ENCODE peak calls at places on chromosomes 4 and X, in four cellular contexts. D is MM.1S, A is PC-3, I is astrocyte. S is an unnamed sample.

GRCh38 chr4:8039290-8039689 is 99.6 kb upstream of the AFAP1 start:
- DNase-seq in I (no peak), D (no peak), A (no peak), S (no peak)

GRCh38 chr4:53841711-53842110 is 222.7 kb downstream of the CHIC2 start:
- DNase-seq in I (peak; percentile 31), D (no peak), A (no peak), S (no peak)

GRCh38 chr4:42152507-42153504 is at the start of gene BEND4:
- DNase-seq in D (peak; percentile 27), A (no peak), I (no peak), S (no peak)

GRCh38 chr4:116688536-116688935 is 396.8 kb downstream of the TRAM1L1 start:
- DNase-seq in A (peak; percentile 47), D (no peak), I (no peak), S (no peak)

GRCh38 chr4:21954406-21954805 is 5.8 kb upstream of the KCNIP4 start:
- DNase-seq in A (no peak), D (no peak), I (no peak), S (no peak)

GRCh38 chr4:186755550-186756519 is 32.2 kb upstream of the FAT1 start:
- DNase-seq in A (no peak), I (no peak), D (no peak), S (no peak)

GRCh38 chr4:83751336-83751949 is 215.5 kb downstream of the GPAT3 start:
- DNase-seq in I (peak; percentile 20), A (peak; percentile 62), D (no peak), S (peak; percentile 88)

GRCh38 chr4:157514711-157515110 is 294.2 kb downstream of the GRIA2 start:
- DNase-seq in A (peak; percentile 2), I (no peak), D (no peak), S (no peak)

GRCh38 chrX:48489892-48490291 is 13.9 kb downstream of the FTSJ1 start:
- DNase-seq in D (no peak), I (no peak), A (no peak), S (no peak)

GRCh38 chrX:103361798-103362197 is 5.5 kb downstream of the TCEAL9 start:
- DNase-seq in A (no peak), D (no peak), I (no peak), S (no peak)

GRCh38 chr4:6885953-6886557 is 23.6 kb upstream of the TBC1D14 start:
- DNase-seq in I (peak; percentile 75), D (no peak), A (peak; percentile 15), S (peak; percentile 46)

GRCh38 chr4:177802149-177802548 is 359.9 kb upstream of the AGA start:
- DNase-seq in D (no peak), A (no peak), I (no peak), S (no peak)

GRCh38 chr4:139256349-139256748 is 23.7 kb downstream of the MGARP start:
- DNase-seq in A (no peak), D (no peak), I (no peak), S (no peak)

GRCh38 chr4:186557486-186557885 is 2.1 kb upstream of the MTNR1A start:
- DNase-seq in A (peak; percentile 27), D (no peak), I (peak; percentile 42), S (no peak)

GRCh38 chr4:27484216-27484615 is 623.6 kb downstream of the STIM2 start:
- DNase-seq in I (no peak), D (no peak), A (no peak), S (no peak)

GRCh38 chrX:131987252-131987651 is 35.9 kb upstream of the STK26 start:
- DNase-seq in D (peak; percentile 51), A (no peak), I (no peak), S (no peak)

GRCh38 chr4:4480685-4481393 is 61.0 kb downstream of the STX18 start:
- DNase-seq in D (no peak), I (no peak), A (no peak), S (no peak)

GRCh38 chrX:10327651-10328050 is 170.9 kb downstream of the CLCN4 start:
- DNase-seq in A (peak; percentile 48), I (no peak), D (no peak), S (no peak)

GRCh38 chrX:107025538-107025937 is 25.5 kb upstream of the MORC4 start:
- DNase-seq in I (peak; percentile 2), D (peak; percentile 24), A (peak; percentile 56), S (peak; percentile 6)

GRCh38 chrX:78555401-78555980 is 103.6 kb downstream of the RTL3 start:
- DNase-seq in D (peak; percentile 27), I (no peak), A (peak; percentile 44), S (no peak)

GRCh38 chr4:55488716-55489115 is 58.0 kb downstream of the CLOCK start:
- DNase-seq in D (no peak), A (no peak), I (no peak), S (no peak)

GRCh38 chr4:107037188-107037587 is 1.1 kb upstream of the DKK2 start:
- DNase-seq in I (peak; percentile 18), D (no peak), A (peak; percentile 4), S (no peak)

GRCh38 chrX:136021903-136022302 is 36.7 kb downstream of the SLC9A6 start:
- DNase-seq in D (no peak), I (no peak), A (no peak), S (no peak)

GRCh38 chrX:130552444-130553073 is 150.8 kb downstream of the RBMX2 start:
- DNase-seq in A (no peak), D (no peak), I (no peak), S (no peak)

GRCh38 chr4:8148785-8149435 is 9.7 kb downstream of the ABLIM2 start:
- DNase-seq in I (no peak), A (no peak), D (no peak), S (no peak)

GRCh38 chr4:17029432-17029831 is 131.0 kb upstream of the LDB2 start:
- DNase-seq in D (no peak), A (no peak), I (no peak), S (no peak)

GRCh38 chrX:2500091-2500680 is 590 bp downstream of the DHRSX start:
- DNase-seq in I (peak; percentile 46), A (peak; percentile 52), D (peak; percentile 7), S (peak; percentile 52)

GRCh38 chr4:149063007-149063406 is 620.8 kb upstream of the NR3C2 start:
- DNase-seq in I (no peak), D (no peak), A (peak; percentile 8), S (no peak)

GRCh38 chr4:110510955-110511544 is 35.1 kb downstream of the ENPEP start:
- DNase-seq in I (peak; percentile 25), D (peak; percentile 79), A (peak; percentile 70), S (peak; percentile 45)

GRCh38 chr4:151316645-151317044 is 8.8 kb downstream of the SH3D19 start:
- DNase-seq in I (no peak), A (no peak), D (no peak), S (no peak)

GRCh38 chrX:42776195-42776594 is 1.8 kb downstream of the PPP1R2C start:
- DNase-seq in A (no peak), D (no peak), I (peak; percentile 40), S (no peak)

GRCh38 chrX:132718411-132718810 is 229.6 kb upstream of the MBNL3 start:
- DNase-seq in A (no peak), I (no peak), D (no peak), S (no peak)

GRCh38 chr4:72031868-72032619 is at the start of gene NPFFR2:
- DNase-seq in I (peak; percentile 51), A (no peak), D (no peak), S (peak; percentile 2)

GRCh38 chrX:71214152-71214551 is 8.9 kb upstream of the GJB1 start:
- DNase-seq in D (no peak), A (no peak), I (no peak), S (no peak)

GRCh38 chrX:106726485-106727437 is at the start of gene RNF128:
- DNase-seq in A (peak; percentile 43), I (peak; percentile 20), D (peak; percentile 9), S (peak; percentile 62)

GRCh38 chr4:61374612-61374920 is 174.4 kb downstream of the ADGRL3 start:
- DNase-seq in D (no peak), A (peak; percentile 50), I (peak; percentile 72), S (no peak)

DNA sequence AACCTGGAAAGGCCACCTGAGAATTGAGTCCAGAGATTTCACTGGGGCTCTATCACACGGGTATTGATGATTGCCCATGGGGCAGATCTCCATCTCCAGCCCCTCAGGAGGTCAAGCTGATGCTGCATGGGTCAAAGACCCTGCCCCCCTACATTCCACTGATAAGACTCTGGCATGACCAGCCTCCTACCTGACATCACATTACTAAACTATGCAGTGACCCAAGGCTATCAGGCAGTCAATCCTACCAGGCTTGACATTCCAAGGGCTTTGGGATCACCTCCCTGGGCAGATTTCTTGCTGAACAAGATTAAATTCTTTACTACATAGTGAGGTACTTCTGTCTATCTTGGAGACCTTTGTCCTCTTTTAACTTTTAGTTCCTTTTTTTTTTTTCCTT is 192.7 kb upstream of the STS start:
- DNase-seq in A (no peak), I (no peak), D (no peak), S (no peak)
- TF ChIP-seq EZH2 in A (no peak), I (no peak), D (no peak), S (no peak)

GRCh38 chrX:16946971-16947562 is 609 bp downstream of the REPS2 start:
- DNase-seq in A (no peak), I (no peak), D (no peak), S (no peak)
- TF ChIP-seq EZH2 in A (no peak), I (no peak), D (no peak), S (no peak)

GRCh38 chr4:124941267-124941666 is 228.7 kb upstream of the ANKRD50 start:
- DNase-seq in D (no peak), I (peak; percentile 25), A (peak; percentile 80), S (peak; percentile 86)
- TF ChIP-seq EZH2 in D (no peak), I (no peak), A (no peak), S (no peak)

GRCh38 chrX:373641-374471 is 12.9 kb downstream of the PPP2R3B start:
- DNase-seq in A (no peak), D (no peak), I (peak; percentile 42), S (peak; percentile 49)

GRCh38 chrX:370963-371745 is 15.6 kb downstream of the PPP2R3B start:
- DNase-seq in A (no peak), I (no peak), D (no peak), S (no peak)

GRCh38 chrX:374566-374965 is 12.1 kb downstream of the PPP2R3B start:
- DNase-seq in I (no peak), A (no peak), D (no peak), S (no peak)

GRCh38 chrX:371907-372306 is 14.8 kb downstream of the PPP2R3B start:
- DNase-seq in D (no peak), A (no peak), I (no peak), S (no peak)

DNA sequence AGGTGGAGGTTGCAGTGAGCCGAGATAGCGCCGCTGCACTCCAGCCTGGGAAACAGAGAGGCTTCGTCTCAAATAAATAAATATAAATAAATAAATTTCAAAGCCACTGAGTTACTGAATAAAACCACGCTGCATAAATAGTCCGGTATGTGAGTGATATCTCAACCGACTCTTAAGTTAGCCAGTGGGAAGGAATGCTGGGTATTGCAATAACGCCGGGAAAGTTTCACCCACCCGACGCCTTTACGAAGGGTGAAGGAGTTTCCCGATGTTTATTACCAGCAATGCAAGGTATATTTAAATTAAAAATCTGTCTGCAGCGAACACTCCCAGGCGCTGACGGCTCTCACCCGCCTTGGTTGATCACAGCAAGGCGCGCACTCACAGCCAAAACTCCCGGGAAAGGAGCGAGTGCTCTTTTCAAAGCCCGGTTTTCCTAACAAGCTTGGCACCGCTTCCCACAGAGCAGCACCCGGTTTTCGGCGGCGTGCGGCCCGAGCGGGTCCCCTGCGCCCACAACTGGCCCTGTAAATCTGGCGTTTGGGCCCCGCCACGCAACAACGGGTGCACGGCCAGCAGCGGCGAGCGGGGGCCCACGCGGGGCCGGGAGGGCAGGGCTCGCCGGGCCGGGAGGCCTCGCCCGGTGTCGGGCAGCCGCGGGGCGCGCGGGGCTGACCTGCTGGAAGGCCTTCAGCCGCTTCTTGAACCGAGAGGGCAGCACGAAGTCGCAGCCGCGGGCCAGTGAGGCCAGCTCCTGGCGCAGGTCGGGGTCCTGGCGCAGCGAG is 13.7 kb downstream of the PPP2R3B start:
- DNase-seq in I (peak; percentile 41), D (no peak), A (no peak), S (no peak)
- TF ChIP-seq EZH2 in I (peak; percentile 66), D (no peak), A (no peak), S (no peak)

GRCh38 chrX:642436-643210 is 12.0 kb downstream of the SHOX start:
- DNase-seq in D (no peak), A (no peak), I (no peak), S (no peak)
- TF ChIP-seq EZH2 in D (no peak), A (no peak), I (no peak), S (no peak)